ENCODE peak calls at places on chromosomes 5 and 9, in four cellular contexts. One of them, this sample, is unnamed.

GRCh38 chr9:70802206-70802605 is 319.2 kb downstream of the TRPM3 start:
- DNase-seq in omental fat pad: no peak
- DNase-seq in activated CD8-positive, alpha-beta T cell treated with anti-CD3 and anti-CD28 coated beads for 36 hours: no peak
- DNase-seq in H9: no peak
- DNase-seq in this sample: no peak

GRCh38 chr9:135907006-135907434 is 326 bp downstream of the CAMSAP1 start:
- DNase-seq in omental fat pad: no peak
- DNase-seq in activated CD8-positive, alpha-beta T cell treated with anti-CD3 and anti-CD28 coated beads for 36 hours: peak
- DNase-seq in H9: no peak
- DNase-seq in this sample: no peak

GRCh38 chr9:69168709-69169217 is 5.3 kb upstream of the TJP2 start:
- DNase-seq in activated CD8-positive, alpha-beta T cell treated with anti-CD3 and anti-CD28 coated beads for 36 hours: peak
- DNase-seq in omental fat pad: no peak
- DNase-seq in H9: peak
- DNase-seq in this sample: peak

GRCh38 chr9:93812410-93812668 is 142.8 kb downstream of the BARX1 start:
- DNase-seq in omental fat pad: no peak
- DNase-seq in H9: no peak
- DNase-seq in activated CD8-positive, alpha-beta T cell treated with anti-CD3 and anti-CD28 coated beads for 36 hours: no peak
- DNase-seq in this sample: peak

GRCh38 chr9:108743901-108744371 is 111.8 kb downstream of the ACTL7B start:
- DNase-seq in H9: no peak
- DNase-seq in omental fat pad: no peak
- DNase-seq in activated CD8-positive, alpha-beta T cell treated with anti-CD3 and anti-CD28 coated beads for 36 hours: no peak
- DNase-seq in this sample: no peak

GRCh38 chr9:134187110-134187531 is 22.8 kb upstream of the RNU6ATAC start:
- DNase-seq in activated CD8-positive, alpha-beta T cell treated with anti-CD3 and anti-CD28 coated beads for 36 hours: peak
- DNase-seq in H9: no peak
- DNase-seq in omental fat pad: peak
- DNase-seq in this sample: no peak

GRCh38 chr9:15697459-15697858 is 144.6 kb downstream of the CCDC171 start:
- DNase-seq in H9: no peak
- DNase-seq in omental fat pad: no peak
- DNase-seq in activated CD8-positive, alpha-beta T cell treated with anti-CD3 and anti-CD28 coated beads for 36 hours: peak
- DNase-seq in this sample: no peak

GRCh38 chr9:137639303-137640051 is 20.7 kb downstream of the EHMT1 start:
- DNase-seq in H9: no peak
- DNase-seq in omental fat pad: no peak
- DNase-seq in activated CD8-positive, alpha-beta T cell treated with anti-CD3 and anti-CD28 coated beads for 36 hours: no peak
- DNase-seq in this sample: peak

DNA sequence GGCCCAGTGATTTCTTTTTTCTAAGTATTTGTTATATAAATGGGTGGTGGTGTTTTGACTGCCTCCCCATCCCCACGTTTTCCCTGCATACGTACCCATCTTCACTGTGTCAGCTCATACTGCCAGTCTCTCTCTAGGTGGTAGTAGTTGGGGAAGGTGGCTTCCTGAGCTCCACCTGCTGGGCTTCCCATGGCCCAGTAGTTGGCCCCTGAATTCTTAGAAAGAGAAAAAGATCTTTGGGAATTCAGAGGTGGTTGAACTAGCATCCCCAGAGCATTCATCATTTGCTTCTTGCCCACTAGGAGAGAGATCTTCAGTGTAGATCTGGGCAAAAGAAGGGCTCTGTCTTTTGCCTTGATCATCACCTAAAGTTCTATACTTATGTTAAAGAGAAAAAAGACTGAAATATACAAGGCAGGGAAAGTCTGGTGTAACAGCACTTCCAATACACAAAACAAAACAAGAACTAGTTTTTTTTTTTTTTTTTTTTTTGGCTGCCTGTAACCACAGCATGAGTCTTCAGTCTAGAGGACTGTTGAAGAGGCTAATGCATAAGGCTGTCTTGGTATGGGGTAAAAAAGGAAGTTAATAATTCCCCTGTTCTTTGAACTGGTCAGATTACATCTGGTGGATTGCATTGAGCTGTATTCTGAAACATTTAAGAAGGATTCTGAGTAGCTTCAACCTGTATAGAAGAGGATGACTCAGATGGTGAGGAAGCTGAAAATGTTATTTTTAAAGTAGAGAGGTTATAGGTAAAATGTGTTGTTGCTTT is 128.7 kb downstream of the ATG10 start:
- DNase-seq in H9: peak
- DNase-seq in omental fat pad: no peak
- DNase-seq in activated CD8-positive, alpha-beta T cell treated with anti-CD3 and anti-CD28 coated beads for 36 hours: no peak
- DNase-seq in this sample: peak
- TF ChIP-seq CTCF in H9: peak
- TF ChIP-seq CTCF in omental fat pad: no peak
- TF ChIP-seq CTCF in activated CD8-positive, alpha-beta T cell treated with anti-CD3 and anti-CD28 coated beads for 36 hours: no peak
- TF ChIP-seq CTCF in this sample: no peak

DNA sequence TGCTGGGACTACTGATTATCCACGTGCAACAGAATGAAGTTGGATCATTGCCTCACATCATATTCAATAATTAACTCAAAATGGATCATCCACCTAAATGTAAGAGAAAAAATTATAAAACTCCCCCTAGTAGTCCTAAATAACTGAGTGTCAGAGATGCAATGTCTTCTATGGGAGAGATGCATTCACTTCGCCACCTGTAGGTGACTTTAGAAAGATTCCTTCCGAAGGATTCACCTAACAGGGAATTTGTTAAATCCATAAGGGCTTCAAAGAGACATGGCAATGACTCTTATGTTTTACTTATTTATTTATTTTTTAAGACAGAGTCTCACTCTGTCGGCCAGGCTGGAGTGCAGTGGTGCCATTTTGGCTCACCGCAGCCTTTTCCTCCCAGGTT is 526.0 kb downstream of the MTRR start:
- DNase-seq in activated CD8-positive, alpha-beta T cell treated with anti-CD3 and anti-CD28 coated beads for 36 hours: no peak
- DNase-seq in omental fat pad: no peak
- DNase-seq in H9: no peak
- DNase-seq in this sample: no peak
- TF ChIP-seq CTCF in activated CD8-positive, alpha-beta T cell treated with anti-CD3 and anti-CD28 coated beads for 36 hours: no peak
- TF ChIP-seq CTCF in omental fat pad: no peak
- TF ChIP-seq CTCF in H9: peak
- TF ChIP-seq CTCF in this sample: no peak

GRCh38 chr5:94395468-94395867 is 222.9 kb downstream of the KIAA0825 start:
- DNase-seq in omental fat pad: no peak
- DNase-seq in activated CD8-positive, alpha-beta T cell treated with anti-CD3 and anti-CD28 coated beads for 36 hours: no peak
- DNase-seq in H9: no peak
- DNase-seq in this sample: no peak

GRCh38 chr5:94391996-94392395 is 226.4 kb downstream of the KIAA0825 start:
- DNase-seq in omental fat pad: no peak
- DNase-seq in activated CD8-positive, alpha-beta T cell treated with anti-CD3 and anti-CD28 coated beads for 36 hours: no peak
- DNase-seq in H9: no peak
- DNase-seq in this sample: no peak

GRCh38 chr5:94388773-94389514 is 229.5 kb downstream of the KIAA0825 start:
- DNase-seq in H9: no peak
- DNase-seq in omental fat pad: no peak
- DNase-seq in activated CD8-positive, alpha-beta T cell treated with anti-CD3 and anti-CD28 coated beads for 36 hours: no peak
- DNase-seq in this sample: no peak

GRCh38 chr5:94385767-94386166 is 232.6 kb downstream of the KIAA0825 start:
- DNase-seq in H9: no peak
- DNase-seq in activated CD8-positive, alpha-beta T cell treated with anti-CD3 and anti-CD28 coated beads for 36 hours: no peak
- DNase-seq in omental fat pad: no peak
- DNase-seq in this sample: no peak

DNA sequence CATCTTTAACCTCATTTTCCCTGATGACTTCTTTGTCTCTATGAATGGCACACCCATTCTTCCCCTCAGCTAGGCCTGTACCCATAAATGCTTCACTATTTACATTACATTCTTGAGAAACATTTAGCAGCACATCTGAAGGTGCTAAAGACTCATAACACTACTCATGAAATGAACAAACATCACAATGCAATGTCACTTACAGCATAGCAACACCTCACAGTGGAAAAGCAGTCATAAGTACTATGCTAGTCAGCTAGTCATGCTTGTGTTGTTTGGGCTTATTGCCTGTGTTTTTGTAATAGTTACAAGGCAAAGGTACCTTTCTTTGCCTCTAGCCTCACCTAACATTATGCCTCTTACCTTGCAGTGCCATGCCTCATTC is 228.9 kb downstream of the KIAA0825 start:
- DNase-seq in omental fat pad: no peak
- DNase-seq in H9: no peak
- DNase-seq in activated CD8-positive, alpha-beta T cell treated with anti-CD3 and anti-CD28 coated beads for 36 hours: no peak
- DNase-seq in this sample: no peak
- TF ChIP-seq CTCF in omental fat pad: no peak
- TF ChIP-seq CTCF in H9: no peak
- TF ChIP-seq CTCF in activated CD8-positive, alpha-beta T cell treated with anti-CD3 and anti-CD28 coated beads for 36 hours: no peak
- TF ChIP-seq CTCF in this sample: no peak

GRCh38 chr9:19271081-19271480 is 40.6 kb downstream of the DENND4C start:
- DNase-seq in omental fat pad: no peak
- DNase-seq in activated CD8-positive, alpha-beta T cell treated with anti-CD3 and anti-CD28 coated beads for 36 hours: no peak
- DNase-seq in H9: no peak
- DNase-seq in this sample: no peak

GRCh38 chr9:19269582-19269981 is 39.1 kb downstream of the DENND4C start:
- DNase-seq in H9: no peak
- DNase-seq in omental fat pad: no peak
- DNase-seq in activated CD8-positive, alpha-beta T cell treated with anti-CD3 and anti-CD28 coated beads for 36 hours: no peak
- DNase-seq in this sample: no peak

GRCh38 chr9:19270421-19270949 is 40.0 kb downstream of the DENND4C start:
- DNase-seq in omental fat pad: no peak
- DNase-seq in H9: no peak
- DNase-seq in activated CD8-positive, alpha-beta T cell treated with anti-CD3 and anti-CD28 coated beads for 36 hours: no peak
- DNase-seq in this sample: no peak
- TF ChIP-seq CTCF in omental fat pad: no peak
- TF ChIP-seq CTCF in H9: no peak
- TF ChIP-seq CTCF in activated CD8-positive, alpha-beta T cell treated with anti-CD3 and anti-CD28 coated beads for 36 hours: no peak
- TF ChIP-seq CTCF in this sample: no peak

GRCh38 chr5:5414999-5415398 is 7.5 kb upstream of the ICE1 start:
- DNase-seq in activated CD8-positive, alpha-beta T cell treated with anti-CD3 and anti-CD28 coated beads for 36 hours: no peak
- DNase-seq in omental fat pad: no peak
- DNase-seq in H9: no peak
- DNase-seq in this sample: no peak
- TF ChIP-seq CTCF in activated CD8-positive, alpha-beta T cell treated with anti-CD3 and anti-CD28 coated beads for 36 hours: no peak
- TF ChIP-seq CTCF in omental fat pad: no peak
- TF ChIP-seq CTCF in H9: no peak
- TF ChIP-seq CTCF in this sample: no peak

GRCh38 chr5:139193928-139194327 is 4.2 kb downstream of the SIL1 start:
- DNase-seq in H9: no peak
- DNase-seq in activated CD8-positive, alpha-beta T cell treated with anti-CD3 and anti-CD28 coated beads for 36 hours: peak
- DNase-seq in omental fat pad: no peak
- DNase-seq in this sample: no peak
- TF ChIP-seq CTCF in H9: peak
- TF ChIP-seq CTCF in activated CD8-positive, alpha-beta T cell treated with anti-CD3 and anti-CD28 coated beads for 36 hours: no peak
- TF ChIP-seq CTCF in omental fat pad: no peak
- TF ChIP-seq CTCF in this sample: no peak

GRCh38 chr5:140875085-140876065 is at the start of gene PCDHA12:
- DNase-seq in H9: peak
- DNase-seq in omental fat pad: no peak
- DNase-seq in activated CD8-positive, alpha-beta T cell treated with anti-CD3 and anti-CD28 coated beads for 36 hours: no peak
- DNase-seq in this sample: no peak

GRCh38 chr5:140868721-140869554 is at the start of gene PCDHA11:
- DNase-seq in activated CD8-positive, alpha-beta T cell treated with anti-CD3 and anti-CD28 coated beads for 36 hours: no peak
- DNase-seq in omental fat pad: no peak
- DNase-seq in H9: peak
- DNase-seq in this sample: no peak

GRCh38 chr5:140870221-140871201 is 1.8 kb downstream of the PCDHA11 start:
- DNase-seq in activated CD8-positive, alpha-beta T cell treated with anti-CD3 and anti-CD28 coated beads for 36 hours: no peak
- DNase-seq in H9: no peak
- DNase-seq in omental fat pad: no peak
- DNase-seq in this sample: no peak

DNA sequence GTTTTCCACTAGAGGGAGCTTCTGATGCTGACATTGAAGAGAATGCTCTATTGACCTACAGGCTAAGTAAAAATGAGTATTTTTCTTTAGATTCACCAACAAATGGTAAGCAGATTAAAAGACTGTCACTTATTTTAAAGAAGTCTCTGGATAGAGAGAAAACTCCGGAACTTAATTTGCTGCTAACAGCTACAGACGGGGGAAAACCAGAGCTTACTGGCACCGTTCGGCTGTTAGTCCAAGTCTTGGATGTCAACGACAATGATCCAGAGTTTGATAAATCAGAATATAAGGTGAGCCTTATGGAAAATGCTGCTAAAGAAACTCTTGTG is 764 bp downstream of the PCDHA11 start:
- DNase-seq in H9: no peak
- DNase-seq in activated CD8-positive, alpha-beta T cell treated with anti-CD3 and anti-CD28 coated beads for 36 hours: no peak
- DNase-seq in omental fat pad: no peak
- DNase-seq in this sample: no peak
- TF ChIP-seq CTCF in H9: no peak
- TF ChIP-seq CTCF in activated CD8-positive, alpha-beta T cell treated with anti-CD3 and anti-CD28 coated beads for 36 hours: no peak
- TF ChIP-seq CTCF in omental fat pad: no peak
- TF ChIP-seq CTCF in this sample: no peak

GRCh38 chr5:88895681-88896501 is 12.9 kb upstream of the MEF2C start:
- DNase-seq in activated CD8-positive, alpha-beta T cell treated with anti-CD3 and anti-CD28 coated beads for 36 hours: no peak
- DNase-seq in omental fat pad: no peak
- DNase-seq in H9: no peak
- DNase-seq in this sample: no peak
- TF ChIP-seq CTCF in activated CD8-positive, alpha-beta T cell treated with anti-CD3 and anti-CD28 coated beads for 36 hours: no peak
- TF ChIP-seq CTCF in omental fat pad: no peak
- TF ChIP-seq CTCF in H9: no peak
- TF ChIP-seq CTCF in this sample: no peak

DNA sequence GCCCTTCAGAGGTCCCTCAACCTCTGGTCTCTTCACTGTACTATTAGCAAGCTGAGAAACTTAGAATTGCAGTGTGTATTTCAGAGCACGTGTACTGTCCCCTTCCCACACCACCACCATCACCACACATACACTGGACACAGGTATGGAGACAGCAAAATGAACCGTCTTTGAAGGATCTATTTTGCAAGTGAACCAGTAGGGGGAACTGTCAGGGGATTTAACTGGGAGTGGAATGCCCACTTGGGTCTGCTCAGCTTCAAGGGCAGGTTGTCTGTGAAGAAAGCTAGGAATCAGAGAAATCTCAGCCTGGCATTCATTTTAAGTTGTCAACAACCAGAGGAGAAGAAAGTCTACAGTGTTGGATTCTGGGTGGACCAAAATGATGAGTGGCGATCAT is 147.0 kb downstream of the DCP2 start:
- DNase-seq in H9: peak
- DNase-seq in activated CD8-positive, alpha-beta T cell treated with anti-CD3 and anti-CD28 coated beads for 36 hours: no peak
- DNase-seq in omental fat pad: no peak
- DNase-seq in this sample: no peak
- TF ChIP-seq CTCF in H9: peak
- TF ChIP-seq CTCF in activated CD8-positive, alpha-beta T cell treated with anti-CD3 and anti-CD28 coated beads for 36 hours: peak
- TF ChIP-seq CTCF in omental fat pad: no peak
- TF ChIP-seq CTCF in this sample: no peak

This sample was measured in GM20000.